ENCODE peak calls at places on chromosomes 11 and 22, in nine cellular contexts. T, P, L, N, O, Z, G, I and K are unnamed samples.

GRCh38 chr11:47060807-47061206 is 115.9 kb downstream of the ARFGAP2 start:
- DNase-seq in T (no peak), P (no peak), L (peak; percentile 48), N (no peak), O (no peak), Z (no peak), G (peak; percentile 31), I (no peak), K (no peak)

GRCh38 chr11:61969391-61969758 is 1.9 kb upstream of the FTH1 start:
- DNase-seq in T (no peak), P (no peak), L (no peak), N (no peak), O (no peak), Z (no peak), G (no peak), I (no peak), K (no peak)

GRCh38 chr11:1163911-1164735 is 6.4 kb downstream of the MUC5AC start:
- DNase-seq in T (no peak), P (no peak), L (no peak), N (no peak), O (no peak), Z (peak; percentile 25), G (no peak), I (peak; percentile 58), K (no peak)

GRCh38 chr11:67698247-67698646 is 23.8 kb upstream of the ALDH3B2 start:
- DNase-seq in T (no peak), P (no peak), L (no peak), N (peak; percentile 22), O (no peak), Z (no peak), G (peak; percentile 72), I (no peak), K (no peak)

GRCh38 chr11:90847268-90847886 is 624.5 kb upstream of the CHORDC1 start:
- DNase-seq in T (no peak), P (no peak), L (no peak), N (no peak), O (no peak), Z (no peak), G (no peak), I (no peak), K (no peak)

GRCh38 chr11:113192121-113192925 is 122.1 kb upstream of the TTC12 start:
- DNase-seq in T (no peak), P (no peak), L (no peak), N (no peak), O (no peak), Z (no peak), G (no peak), I (no peak), K (no peak)

GRCh38 chr11:128615076-128615475 is 27.7 kb upstream of the ETS1 start:
- DNase-seq in T (no peak), P (no peak), L (no peak), N (no peak), O (no peak), Z (no peak), G (no peak), I (no peak), K (no peak)

GRCh38 chr11:130894322-130895025 is 21.8 kb downstream of the SNX19 start:
- DNase-seq in T (peak; percentile 90), P (peak; percentile 76), L (peak; percentile 77), N (peak; percentile 38), O (peak; percentile 73), Z (peak; percentile 75), G (peak; percentile 66), I (peak; percentile 88), K (peak; percentile 79)

GRCh38 chr11:134405436-134405835 is 6.6 kb downstream of the B3GAT1 start:
- DNase-seq in T (no peak), P (no peak), L (no peak), N (no peak), O (no peak), Z (no peak), G (no peak), I (no peak), K (no peak)

GRCh38 chr11:64359712-64360402 is 895 bp downstream of the RPS6KA4 start:
- DNase-seq in T (no peak), P (no peak), L (no peak), N (no peak), O (no peak), Z (peak; percentile 46), G (no peak), I (no peak), K (peak; percentile 46)

GRCh38 chr11:128555606-128556005 is 31.8 kb downstream of the ETS1 start:
- DNase-seq in T (peak; percentile 49), P (no peak), L (no peak), N (peak; percentile 13), O (no peak), Z (no peak), G (peak; percentile 24), I (no peak), K (peak; percentile 26)

GRCh38 chr11:1852885-1853284 is at the start of gene LSP1:
- DNase-seq in T (no peak), P (no peak), L (no peak), N (no peak), O (no peak), Z (peak; percentile 57), G (no peak), I (no peak), K (no peak)

GRCh38 chr11:57219021-57219627 is 17.9 kb downstream of the APLNR start:
- DNase-seq in T (no peak), P (peak; percentile 47), L (peak; percentile 10), N (no peak), O (no peak), Z (no peak), G (no peak), I (no peak), K (no peak)

GRCh38 chr11:67271548-67272284 is 5.4 kb downstream of the GRK2 start:
- DNase-seq in T (no peak), P (no peak), L (no peak), N (no peak), O (peak; percentile 16), Z (no peak), G (no peak), I (peak; percentile 62), K (peak; percentile 1)

GRCh38 chr11:15107730-15108515 is 6.8 kb upstream of the INSC start:
- DNase-seq in T (no peak), P (no peak), L (peak; percentile 55), N (no peak), O (no peak), Z (no peak), G (no peak), I (no peak), K (no peak)

GRCh38 chr11:19279455-19279854 is 38.7 kb upstream of the E2F8 start:
- DNase-seq in T (no peak), P (no peak), L (no peak), N (peak; percentile 22), O (no peak), Z (no peak), G (peak; percentile 16), I (no peak), K (no peak)

GRCh38 chr11:31645747-31646146 is 136.2 kb downstream of the ELP4 start:
- DNase-seq in T (peak; percentile 84), P (no peak), L (peak; percentile 88), N (peak; percentile 33), O (no peak), Z (no peak), G (peak; percentile 76), I (no peak), K (no peak)

GRCh38 chr22:28018461-28018927 is 99.4 kb upstream of the PITPNB start:
- DNase-seq in T (no peak), P (no peak), L (no peak), N (no peak), O (peak; percentile 16), Z (peak; percentile 16), G (no peak), I (peak; percentile 44), K (no peak)

GRCh38 chr11:112999518-112999917 is 38.3 kb downstream of the NCAM1 start:
- DNase-seq in T (no peak), P (no peak), L (no peak), N (no peak), O (no peak), Z (no peak), G (no peak), I (no peak), K (no peak)

GRCh38 chr11:106326087-106326486 is 248.6 kb downstream of the AASDHPPT start:
- DNase-seq in T (no peak), P (no peak), L (no peak), N (no peak), O (no peak), Z (no peak), G (no peak), I (no peak), K (no peak)

GRCh38 chr11:69968407-69969347 is 109.4 kb upstream of the ANO1 start:
- DNase-seq in T (no peak), P (no peak), L (no peak), N (no peak), O (no peak), Z (no peak), G (no peak), I (no peak), K (peak; percentile 55)

GRCh38 chr11:59176330-59176729 is 4.4 kb downstream of the DTX4 start:
- DNase-seq in T (no peak), P (no peak), L (no peak), N (no peak), O (peak; percentile 43), Z (no peak), G (no peak), I (no peak), K (no peak)
- H3K4me1 ChIP-seq in T (peaks cover 8% of the 10 kb centered on the region), P (peaks cover 17% of the 10 kb centered on the region), L (peaks cover 12% of the 10 kb centered on the region), N (peaks cover 14% of the 10 kb centered on the region), O (peaks cover 22% of the 10 kb centered on the region), Z (peaks cover 19% of the 10 kb centered on the region), G (peaks cover 30% of the 10 kb centered on the region), I (peaks cover 18% of the 10 kb centered on the region), K (peaks cover 13% of the 10 kb centered on the region)

GRCh38 chr11:83156150-83156995 is 558 bp upstream of the PCF11 start:
- DNase-seq in T (peak; percentile 100), P (peak; percentile 98), L (peak; percentile 100), N (peak; percentile 99), O (peak; percentile 99), Z (peak; percentile 99), G (peak; percentile 100), I (peak; percentile 100), K (peak; percentile 99)
- TF ChIP-seq POLR2A in T (no peak), P (peak; percentile 38), L (no peak), N (peak; percentile 56), O (peak; percentile 97), Z (no peak), G (peak; percentile 56), I (peak; percentile 85), K (peak; percentile 54)

DNA sequence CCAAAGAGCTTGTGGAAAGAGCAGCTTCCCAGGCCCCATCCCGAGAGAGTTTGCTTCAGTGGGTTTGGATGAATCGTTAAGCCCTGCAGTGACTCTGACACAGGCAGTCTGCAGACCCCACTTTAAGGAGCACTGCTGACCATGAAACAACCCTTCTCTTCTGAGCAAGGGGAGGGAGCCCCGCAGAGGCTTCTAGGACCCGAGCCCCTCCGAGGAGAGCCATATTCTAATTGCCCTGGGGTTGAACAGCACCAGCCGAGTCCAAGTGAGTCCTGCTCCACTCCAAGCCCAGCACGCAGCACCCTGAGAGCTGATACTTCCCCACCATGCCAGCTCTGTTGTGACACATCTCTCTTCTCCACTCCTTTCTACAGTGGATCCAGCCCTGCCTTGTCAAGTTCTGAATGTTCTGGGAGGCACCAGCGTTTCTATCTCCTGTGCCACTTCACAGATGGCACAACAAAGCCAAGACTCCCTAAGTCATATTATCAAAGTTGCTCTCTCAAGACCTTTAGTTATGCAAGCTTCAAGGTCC is 10.4 kb downstream of the USP2 start:
- DNase-seq in T (no peak), P (no peak), L (no peak), N (no peak), O (no peak), Z (no peak), G (no peak), I (no peak), K (no peak)
- H3K4me1 ChIP-seq in T (no peaks in the 10 kb centered on the region), P (peaks cover 49% of the 10 kb centered on the region), L (peaks cover 24% of the 10 kb centered on the region), N (peaks cover 35% of the 10 kb centered on the region), O (peaks cover 12% of the 10 kb centered on the region), Z (peaks cover 60% of the 10 kb centered on the region), G (peaks cover 40% of the 10 kb centered on the region), I (peaks cover 71% of the 10 kb centered on the region), K (peaks cover 40% of the 10 kb centered on the region)

GRCh38 chr11:83713701-83714100 is 427.5 kb upstream of the CCDC90B start:
- DNase-seq in T (no peak), P (peak; percentile 22), L (peak; percentile 3), N (no peak), O (no peak), Z (peak; percentile 34), G (no peak), I (no peak), K (peak; percentile 84)
- TF ChIP-seq POLR2A in T (no peak), P (no peak), L (no peak), N (no peak), O (no peak), Z (no peak), G (no peak), I (no peak), K (no peak)